ENCODE peak calls at places on chromosomes 12 and 14, in six cellular contexts. T is upper lobe of right lung, W is cardiac fibroblast, Y is tibial nerve, L is astrocyte of the spinal cord, E is bronchial epithelial cell. P is an unnamed sample.

GRCh38 chr12:29739279-29739991 is 44.3 kb downstream of the TMTC1 start:
- DNase-seq in T (no peak), E (no peak), Y (no peak), W (no peak), L (peak), P (peak)

GRCh38 chr12:81078469-81079196 is 754 bp downstream of the ACSS3 start:
- DNase-seq in L (peak), Y (peak), T (no peak), W (peak), E (peak), P (peak)

GRCh38 chr14:38553586-38553985 is 297.7 kb upstream of the CLEC14A start:
- DNase-seq in L (peak), Y (no peak), E (no peak), T (no peak), W (peak), P (peak)

GRCh38 chr12:121214171-121214777 is 4.3 kb downstream of the P2RX4 start:
- DNase-seq in L (no peak), Y (no peak), W (peak), T (no peak), E (peak), P (peak)

GRCh38 chr12:9707864-9708808 is 24.8 kb downstream of the CLECL1 start:
- DNase-seq in W (peak), Y (peak), L (peak), E (peak), T (no peak), P (peak)

GRCh38 chr14:103057372-103058208 is at the start of gene CDC42BPB:
- DNase-seq in L (peak), E (peak), Y (peak), T (peak), W (peak), P (peak)

GRCh38 chr12:54956818-54957641 is 27.5 kb downstream of the TESPA1 start:
- DNase-seq in W (no peak), Y (no peak), E (no peak), L (no peak), T (no peak), P (no peak)

GRCh38 chr12:88111074-88111652 is 30.7 kb downstream of the CEP290 start:
- DNase-seq in E (peak), T (no peak), L (peak), W (peak), Y (no peak), P (peak)

GRCh38 chr14:75653563-75653962 is 7.1 kb downstream of the ERG28 start:
- DNase-seq in L (no peak), W (no peak), T (no peak), E (no peak), Y (no peak), P (no peak)

GRCh38 chr12:78585132-78585531 is 279.4 kb upstream of the SYT1 start:
- DNase-seq in W (no peak), L (peak), E (no peak), T (no peak), Y (no peak), P (no peak)

GRCh38 chr14:50875359-50876090 is 3.7 kb downstream of the ABHD12B start:
- DNase-seq in W (no peak), L (peak), T (no peak), E (no peak), Y (no peak), P (peak)

GRCh38 chr12:57632898-57633825 is at the start of gene B4GALNT1:
- DNase-seq in L (peak), Y (no peak), E (peak), W (peak), T (peak), P (peak)

GRCh38 chr14:94355191-94355794 is 32.2 kb upstream of the SERPINA6 start:
- DNase-seq in W (peak), Y (peak), T (peak), E (peak), L (peak), P (peak)

GRCh38 chr14:100560999-100561398 is 26.2 kb downstream of the BEGAIN start:
- DNase-seq in T (no peak), W (no peak), E (no peak), Y (no peak), L (no peak), P (no peak)

GRCh38 chr12:51784688-51785087 is 63.8 kb downstream of the FIGNL2 start:
- DNase-seq in T (no peak), Y (no peak), E (no peak), L (no peak), W (no peak), P (no peak)

GRCh38 chr12:92063641-92064040 is 82.0 kb downstream of the BTG1 start:
- DNase-seq in L (peak), T (no peak), W (no peak), Y (no peak), E (peak), P (peak)

GRCh38 chr14:56125772-56126411 is 7.7 kb downstream of the PELI2 start:
- DNase-seq in E (no peak), L (no peak), Y (no peak), W (no peak), T (no peak), P (no peak)

GRCh38 chr14:61875483-61875882 is 113.3 kb downstream of the SNAPC1 start:
- DNase-seq in E (no peak), T (no peak), W (no peak), Y (no peak), L (no peak), P (no peak)

GRCh38 chr12:39341179-39341578 is 101.7 kb downstream of the KIF21A start:
- DNase-seq in T (no peak), L (no peak), E (no peak), W (no peak), Y (no peak), P (peak)

GRCh38 chr14:38790916-38791315 is 312.1 kb downstream of the SEC23A start:
- DNase-seq in W (no peak), L (no peak), Y (no peak), E (no peak), T (no peak), P (no peak)

GRCh38 chr14:93960108-93960475 is 16.3 kb downstream of the ASB2 start:
- DNase-seq in T (no peak), E (no peak), Y (no peak), L (no peak), W (no peak), P (no peak)

GRCh38 chr14:60396718-60397343 is 89.0 kb downstream of the C14orf39 start:
- DNase-seq in T (no peak), E (no peak), Y (no peak), L (peak), W (no peak), P (no peak)

GRCh38 chr12:88969127-88969526 is 383.2 kb downstream of the DUSP6 start:
- DNase-seq in W (no peak), L (no peak), E (no peak), Y (no peak), T (no peak), P (no peak)

GRCh38 chr12:65518771-65519170 is 240.3 kb downstream of the MSRB3 start:
- DNase-seq in L (peak), W (no peak), E (peak), Y (no peak), T (no peak), P (no peak)

GRCh38 chr14:81023095-81023710 is 67.8 kb downstream of the TSHR start:
- DNase-seq in Y (no peak), L (no peak), E (no peak), W (no peak), T (no peak), P (no peak)

GRCh38 chr12:100329800-100330199 is 27.1 kb upstream of the SLC17A8 start:
- DNase-seq in T (no peak), Y (no peak), W (no peak), L (no peak), E (no peak), P (no peak)

GRCh38 chr12:19440019-19440858 is 947 bp downstream of the AEBP2 start:
- DNase-seq in L (peak), E (peak), T (peak), Y (peak), W (peak), P (peak)

GRCh38 chr14:35406811-35407630 is 2.5 kb upstream of the NFKBIA start:
- DNase-seq in E (peak), L (peak), Y (peak), T (no peak), W (peak), P (peak)

GRCh38 chr14:101862711-101863110 is 101.2 kb downstream of the PPP2R5C start:
- DNase-seq in W (no peak), T (no peak), Y (no peak), L (no peak), E (no peak), P (peak)

GRCh38 chr12:119780786-119781434 is 96.2 kb downstream of the CIT start:
- DNase-seq in L (peak), Y (peak), T (no peak), E (peak), W (peak), P (peak)

GRCh38 chr14:61525293-61526011 is 169.9 kb upstream of the HIF1A start:
- DNase-seq in W (peak), E (peak), T (peak), L (peak), Y (peak), P (peak)

GRCh38 chr12:122641976-122642375 is 61.2 kb downstream of the HCAR2 start:
- DNase-seq in T (no peak), E (peak), Y (no peak), W (peak), L (peak), P (peak)

DNA sequence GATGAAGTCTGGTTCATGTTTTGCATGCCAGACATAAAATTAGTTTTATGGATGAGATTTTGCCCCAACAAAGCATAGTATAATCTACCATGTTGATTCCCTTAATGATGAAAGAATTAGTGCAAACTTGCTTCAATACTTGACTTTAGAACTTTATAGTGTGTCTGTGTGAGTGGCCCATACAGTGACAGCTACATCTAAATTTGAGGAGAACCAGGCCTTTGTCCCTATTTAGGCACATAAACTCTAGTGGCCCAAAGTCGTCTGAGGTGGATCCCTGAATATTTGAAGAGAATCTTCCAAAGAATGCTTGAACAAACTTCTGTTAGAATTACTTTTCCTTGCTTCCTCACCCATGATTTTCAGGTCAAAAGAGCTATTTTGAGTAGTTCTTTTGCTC is 70.4 kb downstream of the POLR3B start:
- DNase-seq in Y (no peak), T (no peak), W (no peak), L (no peak), E (no peak), P (no peak)
- H3K4me3 ChIP-seq in Y (no peak), T (no peak), W (no peak), L (no peak), E (no peak), P (no peak)

GRCh38 chr14:106694638-106695393 is 1168.4 kb downstream of the TMEM121 start:
- DNase-seq in E (peak), Y (peak), L (no peak), T (no peak), W (no peak), P (no peak)
- TF ChIP-seq CTCF in E (no peak), Y (no peak), L (no peak), T (peak), W (peak), P (no peak)

GRCh38 chr14:52598568-52598967 is 45.9 kb downstream of the GPR137C start:
- DNase-seq in T (no peak), Y (no peak), W (no peak), L (no peak), E (no peak), P (no peak)
- H3K4me3 ChIP-seq in T (no peak), Y (no peak), W (no peak), L (no peak), E (no peak), P (no peak)

DNA sequence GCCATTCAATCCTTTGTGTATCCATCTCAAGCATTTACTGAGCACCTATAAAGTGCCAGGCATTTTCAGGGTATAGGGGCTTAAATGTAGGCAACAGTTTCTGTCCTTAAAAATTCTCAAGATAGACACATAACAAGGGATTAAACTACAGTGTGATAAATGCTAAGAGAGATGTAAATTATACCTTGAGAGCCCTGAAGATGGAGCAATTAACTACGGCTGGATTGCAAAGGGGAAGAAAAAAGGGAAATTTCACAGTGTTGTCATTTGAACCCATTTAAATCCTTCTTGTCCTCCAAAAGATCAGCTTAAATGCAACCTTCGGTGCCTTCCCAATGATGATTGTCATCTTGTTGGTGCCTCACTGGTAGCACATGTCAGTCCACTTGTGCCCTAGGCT is 11.5 kb upstream of the IL26 start:
- DNase-seq in L (no peak), Y (no peak), E (no peak), W (peak), T (no peak), P (no peak)
- TF ChIP-seq CTCF in L (peak), Y (no peak), E (no peak), W (no peak), T (no peak), P (peak)

GRCh38 chr12:2194060-2194459 is 141.3 kb downstream of the CACNA1C start:
- DNase-seq in L (no peak), T (no peak), W (no peak), Y (no peak), E (no peak), P (no peak)

GRCh38 chr12:2198088-2198501 is 145.3 kb downstream of the CACNA1C start:
- DNase-seq in L (peak), Y (no peak), T (no peak), W (peak), E (peak), P (peak)

GRCh38 chr12:2195085-2195484 is 142.3 kb downstream of the CACNA1C start:
- DNase-seq in W (no peak), L (no peak), Y (no peak), E (no peak), T (no peak), P (no peak)

GRCh38 chr12:2194571-2194970 is 141.8 kb downstream of the CACNA1C start:
- DNase-seq in W (no peak), T (no peak), E (no peak), L (no peak), Y (no peak), P (no peak)

GRCh38 chr12:2198542-2198941 is 145.8 kb downstream of the CACNA1C start:
- DNase-seq in T (no peak), Y (no peak), E (no peak), L (no peak), W (no peak), P (no peak)
- H3K4me3 ChIP-seq in T (no peak), Y (no peak), E (no peak), L (no peak), W (no peak), P (no peak)

GRCh38 chr12:62472472-62472871 is 5.8 kb downstream of the MON2 start:
- DNase-seq in L (no peak), Y (no peak), T (no peak), E (no peak), W (no peak), P (no peak)
- TF ChIP-seq CTCF in L (no peak), Y (no peak), T (no peak), E (no peak), W (no peak), P (no peak)

DNA sequence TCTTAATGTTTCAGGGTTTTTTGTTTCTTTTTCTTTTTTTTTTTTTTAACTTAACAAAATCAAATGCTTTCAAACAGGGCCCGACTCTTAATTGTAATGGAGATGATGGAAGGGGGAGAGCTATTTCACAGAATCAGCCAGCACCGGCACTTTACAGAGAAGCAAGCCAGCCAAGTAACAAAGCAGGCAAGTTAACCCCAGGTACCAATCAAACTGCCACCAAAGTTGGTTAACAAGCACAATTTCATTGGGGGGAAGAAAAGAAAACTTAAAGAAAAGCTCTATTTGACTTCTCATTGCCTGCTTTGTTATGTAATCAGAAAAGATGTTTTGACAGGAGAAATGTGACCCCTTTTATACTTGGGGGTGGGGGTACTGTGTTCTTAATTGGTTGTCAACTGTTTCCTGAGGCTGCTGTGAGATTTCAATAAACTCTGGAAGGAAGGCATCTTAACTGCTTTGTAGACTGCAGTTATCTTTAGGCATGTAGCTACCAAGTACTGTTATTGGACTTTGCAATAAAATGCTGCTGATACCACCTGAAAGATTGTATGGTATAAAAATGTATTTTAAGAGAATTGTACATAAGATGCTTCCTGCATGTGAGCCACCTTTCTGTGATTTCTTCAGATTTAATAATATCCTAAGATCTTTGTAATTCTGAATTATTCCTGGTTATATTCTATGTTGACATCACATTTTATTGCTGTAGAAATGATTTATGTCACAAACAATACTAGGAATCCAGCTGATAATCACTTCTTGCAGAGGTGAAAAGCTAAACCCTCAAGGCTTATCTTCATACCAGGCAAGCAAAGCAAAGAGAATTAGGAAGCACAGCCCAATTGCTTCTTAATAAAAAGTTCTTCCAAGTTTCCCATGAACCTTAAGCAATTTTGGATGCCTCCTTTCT is 26.9 kb downstream of the MAPKAPK5 start:
- DNase-seq in T (no peak), E (no peak), L (no peak), Y (no peak), W (no peak), P (no peak)
- H3K4me3 ChIP-seq in T (no peak), E (no peak), L (no peak), Y (no peak), W (no peak), P (no peak)